ENCODE peak calls at places on chromosomes 12 and 14, in six cellular contexts. R is GM23248, M is neuronal stem cell, D is HCT116, B is IMR-90, U is hepatocyte. P is an unnamed sample.

GRCh38 chr14:80455031-80455430 is 243.7 kb upstream of the DIO2 start:
- DNase-seq in R (no peak), M (no peak), D (no peak), B (no peak), U (no peak), P (no peak)

GRCh38 chr12:11686135-11686534 is 36.7 kb downstream of the ETV6 start:
- DNase-seq in R (no peak), M (no peak), D (no peak), B (no peak), U (no peak), P (no peak)

GRCh38 chr14:99971929-99972747 is 93.1 kb upstream of the EVL start:
- DNase-seq in R (peak), M (peak), D (no peak), B (peak), U (no peak), P (no peak)

GRCh38 chr14:101781240-101782061 is 19.9 kb downstream of the PPP2R5C start:
- DNase-seq in R (peak), M (no peak), D (no peak), B (no peak), U (no peak), P (no peak)

GRCh38 chr14:67722293-67722692 is 20.6 kb downstream of the RDH12 start:
- DNase-seq in R (peak), M (no peak), D (no peak), B (peak), U (peak), P (peak)

GRCh38 chr14:48382961-48383360 is 707.6 kb upstream of the MDGA2 start:
- DNase-seq in R (no peak), M (no peak), D (no peak), B (no peak), U (no peak), P (no peak)

GRCh38 chr12:6341439-6342139 is at the start of gene TNFRSF1A:
- DNase-seq in R (peak), M (no peak), D (no peak), B (peak), U (peak), P (peak)

GRCh38 chr12:122094735-122095561 is 16.4 kb downstream of the MLXIP start:
- DNase-seq in R (peak), M (no peak), D (no peak), B (peak), U (no peak), P (peak)

GRCh38 chr12:6554168-6554989 is 1.5 kb downstream of the IFFO1 start:
- DNase-seq in R (peak), M (peak), D (peak), B (peak), U (peak), P (peak)

GRCh38 chr14:95056476-95056875 is 100.9 kb downstream of the DICER1 start:
- DNase-seq in R (no peak), M (no peak), D (no peak), B (no peak), U (no peak), P (no peak)

GRCh38 chr12:6813363-6813762 is 8.3 kb upstream of the GPR162 start:
- DNase-seq in R (no peak), M (no peak), D (no peak), B (no peak), U (no peak), P (no peak)

GRCh38 chr14:68675233-68675577 is 117.7 kb downstream of the ZFP36L1 start:
- DNase-seq in R (peak), M (no peak), D (no peak), B (peak), U (no peak), P (no peak)

GRCh38 chr14:99809376-99809775 is 16.2 kb downstream of the EML1 start:
- DNase-seq in R (peak), M (no peak), D (no peak), B (peak), U (peak), P (peak)

GRCh38 chr14:55450539-55450938 is 10.1 kb upstream of the TBPL2 start:
- DNase-seq in R (no peak), M (no peak), D (no peak), B (no peak), U (no peak), P (no peak)

GRCh38 chr12:71223139-71223538 is 65.3 kb upstream of the TSPAN8 start:
- DNase-seq in R (no peak), M (no peak), D (no peak), B (no peak), U (no peak), P (no peak)

GRCh38 chr14:65696801-65697200 is 284.3 kb downstream of the FUT8 start:
- DNase-seq in R (peak), M (no peak), D (no peak), B (peak), U (no peak), P (peak)
- H3K27ac ChIP-seq in R (peak), M (no peak), D (no peak), B (no peak), U (no peak), P (peak)

GRCh38 chr12:578743-579449 is 84.3 kb downstream of the NINJ2 start:
- DNase-seq in R (no peak), M (no peak), D (no peak), B (no peak), U (no peak), P (peak)
- H2AFZ ChIP-seq in R (no peak), M (peak), D (no peak), B (no peak), U (no peak), P (no peak)

GRCh38 chr14:89619616-89620273 is 202.7 kb upstream of the FOXN3 start:
- DNase-seq in R (no peak), M (no peak), D (no peak), B (no peak), U (no peak), P (no peak)
- H3K27ac ChIP-seq in R (peak), M (no peak), D (no peak), B (peak), U (peak), P (peak)

DNA sequence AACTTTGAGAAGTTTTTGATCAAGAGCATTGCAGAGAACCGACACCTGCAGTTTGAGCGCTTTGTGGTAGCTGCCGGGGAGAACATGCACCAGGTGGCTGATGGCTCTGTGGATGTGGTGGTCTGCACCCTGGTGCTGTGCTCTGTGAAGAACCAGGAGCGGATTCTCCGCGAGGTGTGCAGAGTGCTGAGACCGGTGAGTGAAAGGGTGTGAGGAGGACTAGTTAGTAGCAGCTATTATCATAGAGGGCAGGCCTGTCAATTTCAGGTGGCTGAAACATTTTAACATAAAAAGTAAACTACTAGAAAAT is 27.0 kb upstream of the HIGD1C start:
- DNase-seq in R (no peak), M (no peak), D (no peak), B (no peak), U (no peak), P (no peak)
- H2AFZ ChIP-seq in R (peak), M (peak), D (no peak), B (peak), U (peak), P (peak)

GRCh38 chr12:116495260-116495659 is 63.9 kb upstream of the MAP1LC3B2 start:
- DNase-seq in R (peak), M (no peak), D (peak), B (peak), U (peak), P (peak)
- H3K27ac ChIP-seq in R (peak), M (no peak), D (peak), B (no peak), U (no peak), P (no peak)

DNA sequence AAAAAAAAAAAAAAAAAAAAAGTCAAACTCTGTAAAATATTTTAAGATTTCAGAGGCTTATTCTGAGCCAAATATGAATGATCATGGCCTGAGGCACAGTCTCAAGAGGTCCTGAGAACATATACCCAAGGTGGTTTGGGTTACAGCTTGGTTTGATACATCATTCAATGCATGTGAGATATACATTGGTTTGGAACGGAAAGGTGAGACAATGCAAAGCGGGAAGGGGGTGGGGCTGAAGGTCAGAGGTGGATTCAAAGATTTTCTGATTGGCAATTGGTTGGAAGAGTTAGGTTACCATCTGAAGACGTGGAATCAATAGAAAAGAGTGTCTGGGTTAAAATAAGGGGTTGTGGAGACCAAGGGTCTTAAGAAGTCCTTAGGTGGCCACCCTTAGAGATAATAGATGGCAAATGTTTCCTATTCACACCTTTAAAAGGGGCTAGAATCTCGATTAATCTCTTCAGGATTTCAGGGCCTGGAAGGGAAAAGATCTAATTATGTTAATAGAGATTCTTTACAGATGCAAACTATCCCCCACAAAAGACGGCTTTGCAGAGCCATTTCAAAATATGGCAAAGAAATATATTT is 173.9 kb upstream of the CNOT2 start:
- DNase-seq in R (no peak), M (no peak), D (no peak), B (no peak), U (no peak), P (no peak)
- H2AFZ ChIP-seq in R (no peak), M (no peak), D (no peak), B (no peak), U (no peak), P (no peak)

GRCh38 chr12:77299910-77300772 is 234.8 kb upstream of the E2F7 start:
- DNase-seq in R (peak), M (no peak), D (no peak), B (peak), U (no peak), P (peak)
- H3K27ac ChIP-seq in R (peak), M (no peak), D (no peak), B (no peak), U (no peak), P (peak)

DNA sequence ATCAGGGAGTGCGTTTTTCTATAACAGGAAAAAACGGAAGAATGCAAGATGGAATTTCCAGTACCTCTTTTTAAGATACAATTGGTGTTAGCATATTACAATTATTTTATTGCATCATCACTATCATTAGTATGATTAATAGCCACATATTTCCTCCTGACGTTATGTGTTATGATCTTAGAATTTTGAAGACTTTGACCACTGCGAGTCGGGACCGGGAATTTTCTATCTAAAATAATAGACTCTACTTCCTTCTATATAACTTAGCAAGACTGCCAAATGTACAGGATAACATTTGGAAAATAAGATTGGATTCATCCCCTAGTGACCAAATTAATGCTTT is 717 bp upstream of the SAV1 start:
- DNase-seq in R (no peak), M (no peak), D (no peak), B (no peak), U (no peak), P (no peak)
- H2AFZ ChIP-seq in R (peak), M (peak), D (no peak), B (no peak), U (peak), P (peak)